ENCODE peak calls at places on chromosomes 4 and X, in eight cellular contexts. C is transverse colon, S is heart right ventricle, Q is IMR-90, O is left ventricle myocardium inferior, I is SJSA1, B is cardiac muscle cell, E is brain microvascular endothelial cell. D is an unnamed sample.

GRCh38 chrX:141341341-141341740 is 99.0 kb upstream of the SPANXC start:
- DNase-seq in I (peak), O (no peak), E (peak), B (peak), Q (peak), S (peak), C (no peak), D (peak)

GRCh38 chr4:54255881-54256280 is 26.8 kb downstream of the PDGFRA start:
- DNase-seq in S (no peak), C (no peak), E (no peak), B (peak), O (no peak), Q (peak), I (no peak), D (no peak)

GRCh38 chr4:183402771-183403170 is 41.7 kb upstream of the CDKN2AIP start:
- DNase-seq in E (no peak), O (no peak), I (peak), S (no peak), Q (no peak), C (no peak), B (no peak), D (no peak)

GRCh38 chrX:17635231-17635630 is 102.1 kb upstream of the SCML1 start:
- DNase-seq in O (no peak), I (peak), C (peak), B (peak), S (no peak), Q (peak), E (peak), D (no peak)

GRCh38 chr4:89572224-89572858 is 264.6 kb downstream of the SNCA start:
- DNase-seq in C (no peak), O (no peak), Q (no peak), E (no peak), S (no peak), B (peak), I (no peak), D (no peak)

GRCh38 chr4:184688447-184688846 is 38.9 kb downstream of the PRIMPOL start:
- DNase-seq in B (peak), S (no peak), Q (peak), E (peak), O (no peak), I (peak), C (no peak), D (peak)

GRCh38 chrX:97747346-97747745 is 863.6 kb downstream of the RPA4 start:
- DNase-seq in O (no peak), B (no peak), E (no peak), C (no peak), I (no peak), S (no peak), Q (no peak), D (no peak)

GRCh38 chr4:94253036-94253435 is 45.4 kb downstream of the SMARCAD1 start:
- DNase-seq in S (no peak), Q (peak), O (no peak), C (no peak), B (no peak), E (peak), I (peak), D (no peak)

DNA sequence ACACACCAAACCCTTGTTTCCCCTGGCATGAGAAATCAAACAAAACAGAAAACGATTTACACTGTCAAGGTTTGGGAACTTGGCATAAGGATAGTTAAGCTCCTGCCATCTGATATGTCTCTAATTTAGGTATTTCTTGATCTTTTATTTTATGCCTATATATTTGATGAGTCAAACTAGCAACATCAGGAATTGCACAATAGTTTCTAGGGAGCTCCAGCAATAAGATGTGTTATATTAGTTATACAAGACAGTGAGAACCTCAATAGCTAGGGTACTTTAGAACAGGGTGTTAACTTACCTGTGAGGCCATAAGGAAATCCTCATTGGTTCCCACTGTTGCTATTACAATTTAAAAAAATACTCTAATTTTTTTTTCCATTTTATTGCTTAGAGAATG is 474.2 kb downstream of the GBA3 start:
- DNase-seq in E (no peak), I (no peak), C (no peak), O (no peak), Q (no peak), B (no peak), S (no peak), D (no peak)
- H3K27ac ChIP-seq in E (no peak), I (no peak), C (no peak), O (no peak), Q (no peak), B (no peak), S (no peak), D (no peak)

GRCh38 chrX:102651968-102652744 is 873 bp downstream of the GPRASP1 start:
- DNase-seq in C (peak), I (peak), B (peak), O (no peak), S (peak), Q (peak), E (peak), D (no peak)
- H3K27ac ChIP-seq in C (peak), I (no peak), B (no peak), O (peak), S (peak), Q (no peak), E (no peak), D (no peak)

GRCh38 chr4:15186149-15186548 is 183.9 kb downstream of the CPEB2 start:
- DNase-seq in S (no peak), B (peak), E (peak), I (no peak), O (no peak), Q (peak), C (no peak), D (no peak)
- H3K27ac ChIP-seq in S (no peak), B (no peak), E (peak), I (no peak), O (no peak), Q (no peak), C (no peak), D (no peak)

GRCh38 chr4:40206421-40206820 is 9.6 kb downstream of the RHOH start:
- DNase-seq in I (no peak), B (no peak), S (no peak), Q (no peak), E (no peak), O (no peak), C (no peak), D (no peak)
- H3K27ac ChIP-seq in I (no peak), B (no peak), S (no peak), Q (no peak), E (no peak), O (no peak), C (peak), D (no peak)

GRCh38 chrX:143634373-143634685 is 1.6 kb downstream of the SLITRK4 start:
- DNase-seq in C (no peak), E (no peak), B (no peak), S (no peak), Q (no peak), I (no peak), O (no peak), D (no peak)

GRCh38 chrX:143634701-143635442 is 1.0 kb downstream of the SLITRK4 start:
- DNase-seq in B (peak), E (no peak), S (no peak), I (no peak), Q (no peak), C (no peak), O (no peak), D (no peak)

GRCh38 chrX:143632625-143633387 is 3.1 kb downstream of the SLITRK4 start:
- DNase-seq in S (no peak), Q (no peak), O (no peak), E (no peak), B (peak), C (no peak), I (no peak), D (no peak)

GRCh38 chrX:143635915-143636314 is at the start of gene SLITRK4:
- DNase-seq in B (peak), S (no peak), C (no peak), O (no peak), Q (no peak), E (no peak), I (no peak), D (no peak)

GRCh38 chrX:143633530-143634372 is 2.1 kb downstream of the SLITRK4 start:
- DNase-seq in S (no peak), B (peak), Q (no peak), I (no peak), C (no peak), E (no peak), O (no peak), D (no peak)
- H3K27ac ChIP-seq in S (no peak), B (no peak), Q (no peak), I (no peak), C (no peak), E (no peak), O (no peak), D (no peak)

GRCh38 chr4:6770581-6771228 is 11.8 kb upstream of the KIAA0232 start:
- DNase-seq in O (no peak), B (no peak), I (no peak), C (no peak), Q (no peak), E (no peak), S (no peak), D (no peak)

GRCh38 chr4:6768539-6768905 is 14.0 kb upstream of the KIAA0232 start:
- DNase-seq in C (no peak), O (no peak), I (no peak), B (peak), E (no peak), Q (peak), S (no peak), D (no peak)

GRCh38 chr4:6769138-6769983 is 13.2 kb upstream of the KIAA0232 start:
- DNase-seq in O (no peak), Q (no peak), I (no peak), E (no peak), S (no peak), C (no peak), B (no peak), D (no peak)

GRCh38 chr4:6771229-6771671 is 11.3 kb upstream of the KIAA0232 start:
- DNase-seq in Q (peak), E (no peak), O (peak), B (peak), I (no peak), C (no peak), S (peak), D (no peak)

GRCh38 chr4:6769984-6770420 is 12.5 kb upstream of the KIAA0232 start:
- DNase-seq in E (no peak), I (no peak), B (no peak), C (no peak), O (no peak), S (no peak), Q (no peak), D (no peak)
- H3K27ac ChIP-seq in E (no peak), I (no peak), B (no peak), C (peak), O (no peak), S (peak), Q (no peak), D (no peak)

GRCh38 chr4:25060586-25061340 is 30.0 kb upstream of the LGI2 start:
- DNase-seq in O (no peak), Q (no peak), S (no peak), C (no peak), B (peak), I (no peak), E (no peak), D (no peak)
- H3K27ac ChIP-seq in O (peak), Q (no peak), S (peak), C (peak), B (no peak), I (no peak), E (no peak), D (no peak)

D was measured in AG04450.